ENCODE peak calls at places on chromosomes 2 and 18, in eight cellular contexts. N is DMS 273 treated with DMSO at 0.1 percent for 48 hours, A is pancreas, V is A549, F is neural crest cell, D is endothelial cell, E is cardiac muscle cell, T is MV-4-11. G is an unnamed sample.

GRCh38 chr2:71578665-71579371 is 125.5 kb downstream of the DYSF start:
- DNase-seq in N (no peak), A (no peak), V (no peak), F (peak; percentile 40), D (no peak), E (no peak), T (no peak), G (no peak)

GRCh38 chr2:200306719-200306968 is 151 bp downstream of the SPATS2L start:
- DNase-seq in N (no peak), A (no peak), V (no peak), F (no peak), D (no peak), E (no peak), T (no peak), G (no peak)

GRCh38 chr18:57223160-57223870 is 76.4 kb downstream of the BOD1L2 start:
- DNase-seq in N (peak; percentile 65), A (no peak), V (peak; percentile 54), F (no peak), D (no peak), E (no peak), T (no peak), G (no peak)

GRCh38 chr2:212145111-212145510 is 393.5 kb downstream of the ERBB4 start:
- DNase-seq in N (no peak), A (no peak), V (no peak), F (no peak), D (no peak), E (no peak), T (peak; percentile 27), G (no peak)

GRCh38 chr18:32549248-32549842 is 78.7 kb upstream of the GAREM1 start:
- DNase-seq in N (peak; percentile 46), A (peak; percentile 55), V (peak; percentile 46), F (peak; percentile 47), D (peak; percentile 64), E (peak; percentile 68), T (peak; percentile 25), G (no peak)

GRCh38 chr2:180191352-180192124 is 184.4 kb upstream of the CWC22 start:
- DNase-seq in N (no peak), A (no peak), V (no peak), F (no peak), D (no peak), E (no peak), T (no peak), G (no peak)

GRCh38 chr2:144513388-144514100 is 6.4 kb downstream of the ZEB2 start:
- DNase-seq in N (no peak), A (no peak), V (no peak), F (no peak), D (no peak), E (no peak), T (peak; percentile 62), G (no peak)

GRCh38 chr18:21474621-21475020 is 125.9 kb downstream of the ESCO1 start:
- DNase-seq in N (no peak), A (no peak), V (no peak), F (no peak), D (no peak), E (no peak), T (no peak), G (no peak)

GRCh38 chr2:174062934-174063333 is 97.8 kb upstream of the SP3 start:
- DNase-seq in N (no peak), A (no peak), V (no peak), F (no peak), D (no peak), E (no peak), T (no peak), G (no peak)

GRCh38 chr18:46046126-46046525 is 25.9 kb downstream of the PSTPIP2 start:
- DNase-seq in N (no peak), A (no peak), V (no peak), F (no peak), D (no peak), E (no peak), T (no peak), G (no peak)

GRCh38 chr2:30254692-30255015 is 23.3 kb downstream of the LBH start:
- DNase-seq in N (no peak), A (no peak), V (no peak), F (no peak), D (no peak), E (no peak), T (no peak), G (no peak)